ENCODE peak calls at places on chromosome 14, in four cellular contexts. R is epithelial cell of esophagus, C is stomach, T is NCI-H1105 treated with DMSO at 0.1 percent for 48 hours. B is an unnamed sample.

GRCh38 chr14:94044476-94045091 is 18.4 kb downstream of the OTUB2 start:
- DNase-seq in C (no peak), T (no peak), R (no peak), B (no peak)

GRCh38 chr14:67576216-67576615 is 23.9 kb downstream of the PIGH start:
- DNase-seq in T (no peak), R (no peak), C (no peak), B (no peak)

GRCh38 chr14:32230181-32230580 is 27.1 kb upstream of the RNU6-8 start:
- DNase-seq in C (no peak), R (peak), T (no peak), B (peak)

GRCh38 chr14:84272290-84272721 is 1257.6 kb upstream of the FLRT2 start:
- DNase-seq in T (no peak), R (no peak), C (no peak), B (no peak)

GRCh38 chr14:67436006-67436866 is 24.3 kb upstream of the PLEK2 start:
- DNase-seq in C (no peak), R (no peak), T (no peak), B (no peak)

GRCh38 chr14:24411468-24412454 is 13.0 kb downstream of the NYNRIN start:
- DNase-seq in R (peak), C (peak), T (peak), B (peak)

GRCh38 chr14:50527970-50528369 is 4.4 kb downstream of the MAP4K5 start:
- DNase-seq in C (no peak), T (no peak), R (no peak), B (no peak)

GRCh38 chr14:100083706-100084105 is 18.5 kb downstream of the EVL start:
- DNase-seq in C (no peak), R (peak), T (no peak), B (no peak)

GRCh38 chr14:56334458-56334857 is 216.2 kb downstream of the PELI2 start:
- DNase-seq in R (no peak), C (no peak), T (no peak), B (peak)

GRCh38 chr14:92581966-92582566 is 68.5 kb downstream of the RIN3 start:
- DNase-seq in C (no peak), R (no peak), T (no peak), B (no peak)

GRCh38 chr14:25111061-25111601 is 61.2 kb upstream of the STXBP6 start:
- DNase-seq in C (peak), R (peak), T (no peak), B (peak)

GRCh38 chr14:55136868-55137785 is 8.1 kb downstream of the LGALS3 start:
- DNase-seq in C (peak), R (no peak), T (no peak), B (peak)

GRCh38 chr14:102848830-102849521 is 71.7 kb downstream of the TRAF3 start:
- DNase-seq in C (peak), T (peak), R (no peak), B (no peak)

GRCh38 chr14:81506512-81506911 is 27.1 kb downstream of the SEL1L start:
- DNase-seq in T (no peak), R (no peak), C (no peak), B (no peak)

GRCh38 chr14:72155379-72155993 is 223.3 kb downstream of the RGS6 start:
- DNase-seq in T (no peak), C (no peak), R (no peak), B (peak)

GRCh38 chr14:24095196-24096068 is 1.3 kb downstream of the PCK2 start:
- DNase-seq in T (peak), C (no peak), R (no peak), B (peak)

GRCh38 chr14:77220246-77221017 is 38.8 kb downstream of the TMEM63C start:
- DNase-seq in T (no peak), C (no peak), R (no peak), B (no peak)

GRCh38 chr14:101185946-101186345 is 282.4 kb upstream of the RTL1 start:
- DNase-seq in C (no peak), T (no peak), R (no peak), B (no peak)

GRCh38 chr14:86708846-86709339 is 1178.9 kb downstream of the FLRT2 start:
- DNase-seq in T (no peak), R (no peak), C (no peak), B (peak)

GRCh38 chr14:36518586-36519430 is 1.2 kb downstream of the NKX2-1 start:
- DNase-seq in C (no peak), T (no peak), R (no peak), B (no peak)

GRCh38 chr14:104317975-104318557 is 179.7 kb downstream of the KIF26A start:
- DNase-seq in R (no peak), C (peak), T (no peak), B (no peak)

GRCh38 chr14:101119830-101120571 is 216.5 kb upstream of the RTL1 start:
- DNase-seq in C (peak), R (no peak), T (no peak), B (no peak)

GRCh38 chr14:99616832-99617488 is 13.0 kb upstream of the CCDC85C start:
- DNase-seq in T (no peak), R (no peak), C (no peak), B (no peak)

GRCh38 chr14:64835431-64835830 is 44.3 kb downstream of the SPTB start:
- DNase-seq in T (no peak), R (no peak), C (no peak), B (no peak)

GRCh38 chr14:105346880-105347586 is 32.5 kb downstream of the PACS2 start:
- DNase-seq in T (no peak), C (no peak), R (no peak), B (no peak)

GRCh38 chr14:70366890-70367289 is 7.4 kb upstream of the COX16 start:
- DNase-seq in C (no peak), R (no peak), T (no peak), B (no peak)

GRCh38 chr14:88660056-88660455 is 97.2 kb downstream of the ZC3H14 start:
- DNase-seq in R (no peak), T (no peak), C (no peak), B (no peak)

GRCh38 chr14:78700236-78700635 is 530.1 kb downstream of the NRXN3 start:
- DNase-seq in R (no peak), T (peak), C (no peak), B (no peak)